ENCODE peak calls at places on chromosomes 13 and 19, in five cellular contexts. M is H1, U is K562, P is GM12878, R is HepG2. G is an unnamed sample.

GRCh38 chr19:39341122-39341719 is 1.0 kb upstream of the SAMD4B start:
- DNase-seq in M (peak; percentile 64), U (peak; percentile 59), P (no peak), R (no peak), G (peak; percentile 57)

GRCh38 chr13:93758575-93758974 is 532.0 kb downstream of the GPC6 start:
- DNase-seq in M (no peak), U (no peak), P (no peak), R (peak; percentile 13), G (no peak)

GRCh38 chr13:68234278-68234677 is 1004.1 kb upstream of the PCDH9 start:
- DNase-seq in M (no peak), U (no peak), P (no peak), R (no peak), G (peak; percentile 15)

GRCh38 chr13:38415233-38415632 is 65.6 kb downstream of the UFM1 start:
- DNase-seq in M (no peak), U (peak; percentile 13), P (peak; percentile 72), R (no peak), G (no peak)

GRCh38 chr19:43797118-43797517 is 5.1 kb downstream of the LYPD5 start:
- DNase-seq in M (no peak), U (no peak), P (no peak), R (no peak), G (no peak)

GRCh38 chr13:20608438-20609020 is 41.6 kb downstream of the IFT88 start:
- DNase-seq in M (no peak), U (no peak), P (no peak), R (no peak), G (no peak)

GRCh38 chr19:33430674-33431277 is 57.3 kb downstream of the CEBPG start:
- DNase-seq in M (peak; percentile 88), U (peak; percentile 77), P (no peak), R (peak; percentile 25), G (peak; percentile 83)

GRCh38 chr13:21759503-21759902 is 88.6 kb downstream of the FGF9 start:
- DNase-seq in M (no peak), U (no peak), P (no peak), R (no peak), G (no peak)

GRCh38 chr19:44303976-44304568 is 753 bp downstream of the ZNF235 start:
- DNase-seq in M (no peak), U (peak; percentile 31), P (no peak), R (no peak), G (peak; percentile 62)

GRCh38 chr13:105918842-105919741 is 616.4 kb downstream of the EFNB2 start:
- DNase-seq in M (no peak), U (peak; percentile 1), P (no peak), R (peak; percentile 3), G (peak; percentile 71)

GRCh38 chr13:25179810-25180437 is 7.8 kb upstream of the AMER2 start:
- DNase-seq in M (peak; percentile 34), U (no peak), P (no peak), R (no peak), G (no peak)

GRCh38 chr13:32266130-32266529 is 49.0 kb downstream of the ZAR1L start:
- DNase-seq in M (no peak), U (no peak), P (no peak), R (peak; percentile 67), G (no peak)

GRCh38 chr19:1206733-1207301 is 1.2 kb downstream of the STK11 start:
- DNase-seq in M (no peak), U (peak; percentile 45), P (no peak), R (no peak), G (no peak)

GRCh38 chr13:29999492-30000372 is 149.3 kb upstream of the UBL3 start:
- DNase-seq in M (no peak), U (no peak), P (no peak), R (no peak), G (no peak)

GRCh38 chr13:40193290-40194203 is 472.9 kb downstream of the FOXO1 start:
- DNase-seq in M (no peak), U (no peak), P (no peak), R (no peak), G (no peak)

GRCh38 chr19:57558525-57558924 is 1.1 kb downstream of the ZNF550 start:
- DNase-seq in M (no peak), U (peak; percentile 16), P (no peak), R (peak; percentile 18), G (peak; percentile 29)

GRCh38 chr13:27279506-27279905 is 8.9 kb downstream of the RASL11A start:
- DNase-seq in M (no peak), U (no peak), P (no peak), R (no peak), G (no peak)

GRCh38 chr13:110138009-110138699 is 168.8 kb downstream of the COL4A1 start:
- DNase-seq in M (no peak), U (peak; percentile 52), P (peak; percentile 36), R (peak; percentile 8), G (peak; percentile 79)

GRCh38 chr19:45637890-45638667 is 1.1 kb downstream of the EML2 start:
- DNase-seq in M (no peak), U (peak; percentile 54), P (no peak), R (no peak), G (no peak)

GRCh38 chr13:94335786-94336357 is 143.6 kb downstream of the DCT start:
- DNase-seq in M (no peak), U (no peak), P (no peak), R (no peak), G (no peak)

GRCh38 chr19:17843908-17844490 is 3.8 kb downstream of the JAK3 start:
- DNase-seq in M (no peak), U (no peak), P (no peak), R (no peak), G (no peak)

GRCh38 chr13:21594715-21595545 is 9.0 kb downstream of the MICU2 start:
- DNase-seq in M (no peak), U (no peak), P (no peak), R (no peak), G (no peak)

GRCh38 chr19:51889934-51890333 is 2.2 kb upstream of the ZNF577 start:
- DNase-seq in M (no peak), U (no peak), P (no peak), R (no peak), G (no peak)

GRCh38 chr19:51884713-51885112 is 3.0 kb downstream of the ZNF577 start:
- DNase-seq in M (no peak), U (no peak), P (no peak), R (no peak), G (no peak)

GRCh38 chr19:51882518-51882917 is 5.2 kb downstream of the ZNF577 start:
- DNase-seq in M (no peak), U (no peak), P (no peak), R (no peak), G (no peak)

GRCh38 chr19:51891193-51891747 is 3.5 kb upstream of the ZNF577 start:
- DNase-seq in M (no peak), U (no peak), P (no peak), R (no peak), G (no peak)

DNA sequence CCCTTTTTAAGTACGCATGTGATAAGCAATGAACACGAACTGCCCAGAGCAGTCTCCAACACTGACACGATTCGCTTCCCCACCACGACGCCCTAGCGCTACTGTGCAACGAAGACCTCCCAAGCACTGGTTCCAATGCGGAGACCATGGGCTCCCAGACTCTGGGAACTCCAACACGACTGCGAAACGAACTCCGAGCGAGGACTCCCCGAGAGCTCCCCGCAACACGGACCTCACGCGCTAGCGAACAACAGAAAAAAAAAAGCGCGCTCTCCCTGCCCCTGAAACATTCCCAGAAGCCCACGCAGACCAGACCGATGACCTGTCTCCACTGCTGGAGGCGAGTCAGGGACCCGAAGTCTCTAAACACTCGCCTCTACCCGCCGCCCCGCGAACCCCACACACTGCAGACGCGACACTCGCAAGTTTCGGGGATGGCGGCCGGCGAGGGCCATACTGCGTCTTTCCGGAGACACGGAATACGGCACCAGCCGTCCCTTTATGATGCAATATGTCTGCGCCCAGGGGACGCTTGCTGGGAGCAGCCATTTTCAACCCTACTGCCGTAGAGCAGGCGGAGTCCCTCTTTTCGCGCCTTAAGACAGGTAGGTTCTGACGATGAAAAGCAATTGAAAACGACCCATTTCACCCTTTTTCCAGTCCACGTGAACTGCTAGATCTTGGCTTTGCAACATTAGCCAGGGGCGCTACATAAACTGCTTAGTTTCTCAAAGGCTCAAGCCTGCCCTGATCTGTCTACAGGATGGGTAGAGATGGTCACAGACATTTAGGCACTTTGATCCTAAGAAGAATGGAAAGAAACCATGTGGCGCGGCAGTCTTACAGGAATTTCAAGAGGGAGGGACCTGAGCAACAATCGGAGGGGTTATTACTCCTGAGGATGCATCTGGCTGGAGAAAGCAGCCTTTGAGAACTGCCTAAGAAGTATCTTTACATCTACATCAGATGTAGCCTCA is at the start of gene ZNF577:
- DNase-seq in M (peak; percentile 82), U (no peak), P (no peak), R (no peak), G (peak; percentile 67)
- H3K4me2 ChIP-seq in M (peak within 1 kb of the TSS; percentile 86), U (no peak within 1 kb of the TSS), P (peak within 1 kb of the TSS; percentile 7), R (no peak within 1 kb of the TSS), G (peak within 1 kb of the TSS; percentile 4)

GRCh38 chr13:42215578-42216421 is 56.2 kb upstream of the AKAP11 start:
- DNase-seq in M (no peak), U (peak; percentile 45), P (peak; percentile 4), R (peak; percentile 10), G (peak; percentile 9)
- TF ChIP-seq GABPA in M (no peak), U (no peak), P (no peak), R (no peak), G (no peak)

GRCh38 chr19:4579389-4579788 is 19.9 kb upstream of the SEMA6B start:
- DNase-seq in M (no peak), U (no peak), P (no peak), R (no peak), G (peak; percentile 29)

GRCh38 chr19:4581381-4582111 is 22.1 kb upstream of the SEMA6B start:
- DNase-seq in M (peak; percentile 86), U (peak; percentile 76), P (no peak), R (no peak), G (peak; percentile 94)

GRCh38 chr19:4582112-4582553 is 22.6 kb upstream of the SEMA6B start:
- DNase-seq in M (no peak), U (no peak), P (no peak), R (peak; percentile 67), G (peak; percentile 34)

GRCh38 chr19:4580021-4580901 is 20.8 kb upstream of the SEMA6B start:
- DNase-seq in M (peak; percentile 85), U (no peak), P (no peak), R (no peak), G (peak; percentile 61)

GRCh38 chr19:4580961-4581380 is 21.5 kb upstream of the SEMA6B start:
- DNase-seq in M (peak; percentile 52), U (no peak), P (no peak), R (no peak), G (no peak)
- H3K4me2 ChIP-seq in M (peak overlapping the region; percentile 16), U (no peak overlapping the region), P (no peak overlapping the region), R (peak overlapping the region; percentile 48), G (peak overlapping the region; percentile 28)

DNA sequence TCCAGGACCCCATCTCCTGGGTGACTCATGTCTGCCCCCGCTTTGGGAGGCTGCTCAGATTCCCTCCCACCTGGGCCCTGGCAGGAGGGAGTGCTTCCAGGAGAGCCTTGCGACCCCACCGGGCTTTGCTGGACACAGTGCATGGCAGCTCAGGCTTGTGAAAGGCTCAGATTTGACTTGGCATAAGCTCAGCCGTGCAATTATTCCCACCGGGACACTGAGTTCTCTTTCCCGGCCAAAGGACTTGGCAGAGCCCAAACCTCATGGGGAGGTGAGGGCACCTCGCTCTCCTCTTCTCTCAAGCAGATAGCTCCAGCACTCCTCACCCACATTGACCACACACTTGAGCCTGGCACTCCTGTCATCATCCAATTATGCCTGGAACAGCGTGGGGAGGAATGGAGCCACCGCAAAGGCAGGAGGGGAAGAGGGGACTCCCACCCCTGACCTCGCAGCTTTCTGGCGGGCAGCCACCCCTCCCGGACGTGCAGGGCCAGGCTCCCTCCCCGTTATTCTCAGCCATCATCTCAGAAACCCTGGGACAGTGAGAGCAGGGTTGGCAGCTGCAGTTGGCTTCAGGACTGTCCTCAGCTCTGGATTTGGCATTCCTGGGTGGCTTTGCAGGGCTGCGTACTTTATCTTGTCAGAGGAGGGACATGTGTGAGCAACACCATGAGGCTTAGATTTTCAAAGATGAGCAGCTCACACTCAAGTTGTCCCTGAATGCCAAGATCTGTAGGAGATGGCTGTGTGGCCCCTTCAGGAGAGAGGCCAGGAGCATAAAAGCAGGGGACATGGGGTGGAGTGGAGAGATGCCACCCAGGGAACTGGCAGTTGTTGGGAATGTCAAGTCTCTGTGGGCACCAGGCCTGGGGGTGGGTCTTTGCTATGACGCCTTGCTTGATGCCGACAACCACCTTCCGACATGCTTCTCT is 306.2 kb downstream of the TEX29 start:
- DNase-seq in M (no peak), U (no peak), P (no peak), R (no peak), G (no peak)
- TF ChIP-seq GABPA in M (no peak), U (no peak), P (no peak), R (no peak), G (no peak)

G was measured in SK-N-SH.